ENCODE peak calls at places on chromosomes 6 and 20, in six cellular contexts. V is activated T-helper 1 cell treated with Interleukin-2 at 50 U/mL for 16 hours; Q is T-helper 17 cell; T is stimulated activated CD8-positive, alpha-beta memory T cell treated with anti-CD3 and anti-CD28 coated beads, Interleukin-15, amount 100 ng/mL, for 24 hours; F is AG20443; W is IMR-90. R is an unnamed sample.

GRCh38 chr6:32196682-32197616 is 4.5 kb upstream of the GPSM3 start:
- DNase-seq in V (no peak), Q (no peak), T (no peak), F (no peak), W (peak; percentile 12), R (no peak)

GRCh38 chr6:45923831-45924391 is 91.7 kb downstream of the CLIC5 start:
- DNase-seq in V (no peak), Q (no peak), T (no peak), F (peak; percentile 66), W (peak; percentile 63), R (no peak)

GRCh38 chr20:9172908-9173307 is 104.0 kb downstream of the PLCB4 start:
- DNase-seq in V (no peak), Q (no peak), T (no peak), F (peak; percentile 22), W (no peak), R (no peak)

GRCh38 chr6:15331629-15332241 is 85.9 kb downstream of the JARID2 start:
- DNase-seq in V (no peak), Q (no peak), T (no peak), F (no peak), W (no peak), R (no peak)

GRCh38 chr6:903746-904145 is 210.8 kb upstream of the EXOC2 start:
- DNase-seq in V (no peak), Q (no peak), T (no peak), F (peak; percentile 52), W (peak; percentile 36), R (no peak)

GRCh38 chr20:33803921-33804337 is 7.2 kb upstream of the CHMP4B start:
- DNase-seq in V (no peak), Q (no peak), T (no peak), F (peak; percentile 67), W (peak; percentile 83), R (no peak)

GRCh38 chr20:43938017-43938655 is 23.5 kb downstream of the TOX2 start:
- DNase-seq in V (no peak), Q (no peak), T (no peak), F (no peak), W (no peak), R (no peak)

GRCh38 chr6:29926795-29927427 is 15.4 kb upstream of the HLA-A start:
- DNase-seq in V (peak; percentile 58), Q (peak; percentile 84), T (peak; percentile 65), F (peak; percentile 62), W (peak; percentile 73), R (peak; percentile 76)

GRCh38 chr6:136533487-136533886 is 16.7 kb downstream of the MAP7 start:
- DNase-seq in V (no peak), Q (no peak), T (no peak), F (no peak), W (no peak), R (no peak)

GRCh38 chr6:166221040-166221439 is 53.4 kb upstream of the TBXT start:
- DNase-seq in V (no peak), Q (no peak), T (no peak), F (no peak), W (no peak), R (no peak)

GRCh38 chr6:160464744-160465143 is 116.6 kb downstream of the SLC22A3 start:
- DNase-seq in V (no peak), Q (no peak), T (no peak), F (no peak), W (no peak), R (no peak)

GRCh38 chr6:121951918-121952379 is 447.5 kb upstream of the HSF2 start:
- DNase-seq in V (no peak), Q (no peak), T (no peak), F (peak; percentile 57), W (peak; percentile 80), R (no peak)

GRCh38 chr20:23148721-23149570 is 62.8 kb upstream of the CD93 start:
- DNase-seq in V (no peak), Q (no peak), T (no peak), F (no peak), W (no peak), R (no peak)

GRCh38 chr6:124119591-124119990 is 315.9 kb downstream of the NKAIN2 start:
- DNase-seq in V (no peak), Q (no peak), T (no peak), F (no peak), W (no peak), R (no peak)